ENCODE peak calls at places on chromosome 5, in ten cellular contexts. R is NCI-H1436 treated with DMSO at 0.1 percent for 48 hours; D is stimulated activated CD4-positive, alpha-beta T cell treated with anti-CD3 and anti-CD28 coated beads, Interleukin-1b, Interleukin-23, amount 100 ng/mL, for 1 hour; G is amniotic stem cell; Q is WERI-Rb-1; N is NCI-H1694 treated with DMSO at 0.1 percent for 48 hours; P is astrocyte; M is NCI-H2081; F is T-helper 22 cell; S is endothelial cell. C is an unnamed sample.

GRCh38 chr5:111961867-111962266 is 204.9 kb upstream of the NREP start:
- DNase-seq in R (no peak), D (no peak), Q (no peak), S (no peak), M (no peak), F (no peak), N (no peak), P (no peak), G (no peak), C (no peak)

GRCh38 chr5:126508251-126508961 is 85.2 kb downstream of the GRAMD2B start:
- DNase-seq in D (no peak), R (no peak), P (no peak), F (no peak), S (no peak), N (no peak), Q (no peak), M (no peak), G (no peak), C (peak)

GRCh38 chr5:139246394-139246793 is 47.1 kb upstream of the MATR3 start:
- DNase-seq in M (no peak), S (peak), P (no peak), N (no peak), R (no peak), D (no peak), F (no peak), G (no peak), Q (no peak), C (peak)

GRCh38 chr5:6729400-6730310 is 16.4 kb downstream of the TENT4A start:
- DNase-seq in Q (peak), G (no peak), S (no peak), N (no peak), M (peak), P (no peak), R (no peak), D (no peak), F (peak), C (no peak)

GRCh38 chr5:33261305-33261704 is 179.5 kb upstream of the TARS1 start:
- DNase-seq in N (no peak), Q (no peak), F (no peak), M (no peak), P (peak), D (no peak), G (no peak), R (no peak), S (no peak), C (no peak)

GRCh38 chr5:114648940-114649339 is 287.1 kb downstream of the KCNN2 start:
- DNase-seq in N (no peak), Q (no peak), F (no peak), S (no peak), M (no peak), R (no peak), D (no peak), P (no peak), G (no peak), C (no peak)

GRCh38 chr5:153476767-153477166 is 13.7 kb upstream of the GRIA1 start:
- DNase-seq in P (peak), S (no peak), Q (no peak), D (no peak), R (no peak), M (no peak), N (no peak), G (no peak), F (no peak), C (peak)

GRCh38 chr5:138664276-138664943 is 88.8 kb upstream of the CTNNA1 start:
- DNase-seq in F (no peak), G (no peak), P (peak), M (no peak), S (no peak), R (no peak), Q (peak), D (no peak), N (peak), C (no peak)

GRCh38 chr5:57817001-57817453 is 334.4 kb upstream of the ACTBL2 start:
- DNase-seq in P (peak), G (no peak), S (no peak), Q (no peak), D (no peak), R (no peak), N (no peak), M (no peak), F (no peak), C (no peak)

GRCh38 chr5:159878988-159879471 is 37.3 kb upstream of the ADRA1B start:
- DNase-seq in P (peak), Q (peak), M (no peak), R (no peak), D (no peak), F (no peak), N (peak), G (peak), S (peak), C (peak)

GRCh38 chr5:168425997-168426863 is 60.0 kb upstream of the RARS1 start:
- DNase-seq in M (no peak), D (no peak), G (no peak), R (peak), S (no peak), P (no peak), Q (peak), F (no peak), N (no peak), C (no peak)

GRCh38 chr5:108642170-108642906 is 105.4 kb upstream of the FER start:
- DNase-seq in P (peak), G (no peak), M (peak), Q (peak), S (peak), F (no peak), N (peak), R (no peak), D (peak), C (peak)

GRCh38 chr5:16899171-16899570 is 36.9 kb downstream of the MYO10 start:
- DNase-seq in G (no peak), F (no peak), D (no peak), S (no peak), P (no peak), Q (peak), M (no peak), R (no peak), N (no peak), C (no peak)

GRCh38 chr5:112420111-112420864 is 1.2 kb upstream of the EPB41L4A start:
- DNase-seq in M (peak), D (no peak), F (no peak), G (no peak), N (peak), S (peak), Q (peak), R (no peak), P (peak), C (peak)

GRCh38 chr5:40052812-40053211 is 626.9 kb upstream of the PTGER4 start:
- DNase-seq in M (no peak), S (no peak), F (no peak), D (no peak), R (no peak), N (no peak), P (no peak), G (no peak), Q (no peak), C (no peak)

GRCh38 chr5:61051267-61051666 is 106.3 kb downstream of the NDUFAF2 start:
- DNase-seq in N (no peak), M (no peak), P (peak), Q (no peak), G (no peak), F (no peak), R (no peak), S (no peak), D (no peak), C (no peak)

GRCh38 chr5:92562065-92562464 is 1019.0 kb downstream of the NR2F1-AS1 start:
- DNase-seq in R (no peak), D (no peak), N (no peak), S (no peak), M (no peak), G (no peak), Q (no peak), F (no peak), P (no peak), C (no peak)

GRCh38 chr5:128826290-128826689 is 139.0 kb upstream of the SLC27A6 start:
- DNase-seq in F (no peak), S (no peak), G (no peak), M (no peak), R (no peak), P (no peak), Q (no peak), D (no peak), N (no peak), C (no peak)

GRCh38 chr5:10695759-10696543 is 65.1 kb downstream of the DAP start:
- DNase-seq in F (no peak), S (no peak), M (no peak), R (no peak), G (no peak), N (no peak), Q (no peak), D (no peak), P (peak), C (no peak)

GRCh38 chr5:90940227-90940995 is 381.8 kb downstream of the ADGRV1 start:
- DNase-seq in P (peak), R (peak), S (peak), N (peak), F (no peak), D (no peak), M (peak), Q (peak), G (no peak), C (peak)

GRCh38 chr5:111931658-111932057 is 174.7 kb upstream of the NREP start:
- DNase-seq in F (no peak), G (no peak), P (no peak), D (no peak), M (no peak), R (no peak), S (no peak), N (no peak), Q (no peak), C (no peak)

GRCh38 chr5:94174748-94175411 is 433.5 kb upstream of the POU5F2 start:
- DNase-seq in Q (no peak), S (no peak), P (peak), G (peak), M (no peak), R (no peak), D (no peak), F (no peak), N (no peak), C (no peak)

GRCh38 chr5:157464518-157465171 is 4.6 kb downstream of the NIPAL4 start:
- DNase-seq in N (no peak), R (no peak), Q (no peak), S (no peak), G (peak), P (peak), D (no peak), M (no peak), F (no peak), C (peak)

GRCh38 chr5:100505984-100506670 is 29.0 kb upstream of the FAM174A start:
- DNase-seq in F (no peak), Q (no peak), P (peak), G (no peak), D (no peak), M (no peak), N (no peak), R (no peak), S (no peak), C (no peak)

GRCh38 chr5:149024477-149024876 is 38.4 kb downstream of the SH3TC2 start:
- DNase-seq in R (no peak), D (no peak), Q (no peak), P (no peak), N (no peak), M (no peak), F (no peak), G (no peak), S (no peak), C (no peak)

GRCh38 chr5:1814183-1815020 is 13.2 kb downstream of the NDUFS6 start:
- DNase-seq in F (no peak), G (no peak), R (no peak), N (no peak), P (no peak), D (no peak), M (no peak), S (no peak), Q (no peak), C (no peak)

GRCh38 chr5:60687927-60688720 is 11.8 kb downstream of the DEPDC1B start:
- DNase-seq in S (no peak), G (peak), R (no peak), N (no peak), Q (peak), F (no peak), M (peak), P (peak), D (no peak), C (peak)

GRCh38 chr5:176178789-176179188 is 59.4 kb upstream of the SIMC1 start:
- DNase-seq in M (no peak), F (no peak), R (no peak), S (no peak), P (no peak), G (no peak), N (no peak), Q (peak), D (no peak), C (peak)

GRCh38 chr5:176542596-176543427 is 5.6 kb upstream of the RNF44 start:
- DNase-seq in Q (peak), N (no peak), R (no peak), F (peak), P (no peak), G (no peak), S (peak), M (peak), D (no peak), C (peak)